ENCODE peak calls at places on chromosomes 2 and 18, in seven cellular contexts. N is stomach, L is transverse colon, H is ovary, W is K562, F is Peyer's patch, M is esophagus squamous epithelium. G is an unnamed sample.

GRCh38 chr2:79723830-79724229 is 211.0 kb downstream of the CTNNA2 start:
- DNase-seq in M (no peak), L (no peak), H (no peak), W (no peak), N (no peak), F (no peak), G (no peak)

GRCh38 chr2:216922170-216922780 is 62.4 kb upstream of the TNP1 start:
- DNase-seq in L (no peak), N (no peak), W (no peak), M (no peak), F (no peak), H (no peak), G (no peak)

GRCh38 chr2:77270433-77270832 is 251.7 kb downstream of the LRRTM4 start:
- DNase-seq in M (no peak), F (no peak), L (no peak), N (no peak), H (no peak), W (no peak), G (no peak)

GRCh38 chr2:23055251-23055650 is 329.7 kb upstream of the KLHL29 start:
- DNase-seq in F (no peak), L (no peak), N (no peak), H (no peak), M (no peak), W (no peak), G (no peak)

GRCh38 chr2:153912798-153913396 is 41.2 kb downstream of the GALNT13 start:
- DNase-seq in H (no peak), N (no peak), M (no peak), L (no peak), F (no peak), W (no peak), G (no peak)

GRCh38 chr2:96917008-96917575 is 47.2 kb upstream of the SEMA4C start:
- DNase-seq in F (no peak), L (peak), W (no peak), H (no peak), M (no peak), N (peak), G (no peak)

GRCh38 chr2:38692636-38693318 is 26.9 kb downstream of the GALM start:
- DNase-seq in W (peak), M (no peak), L (peak), F (no peak), H (no peak), N (peak), G (no peak)

GRCh38 chr2:3108710-3109702 is 268.6 kb downstream of the EIPR1 start:
- DNase-seq in F (peak), W (peak), L (no peak), H (no peak), M (no peak), N (no peak), G (no peak)

GRCh38 chr18:5895886-5896740 is 791 bp upstream of the TMEM200C start:
- DNase-seq in N (no peak), W (no peak), H (peak), F (peak), M (no peak), L (no peak), G (no peak)

GRCh38 chr18:12934454-12935071 is 13.2 kb upstream of the SEH1L start:
- DNase-seq in M (no peak), F (peak), N (peak), H (peak), W (peak), L (peak), G (peak)

GRCh38 chr18:67553471-67553870 is 37.0 kb upstream of the DSEL start:
- DNase-seq in N (no peak), F (no peak), L (no peak), M (no peak), W (no peak), H (no peak), G (no peak)

GRCh38 chr2:151619337-151619989 is 114.8 kb downstream of the NEB start:
- DNase-seq in N (no peak), H (no peak), W (no peak), L (no peak), F (no peak), M (no peak), G (no peak)

GRCh38 chr2:2291500-2292260 is 39.4 kb downstream of the MYT1L start:
- DNase-seq in L (no peak), W (no peak), H (no peak), M (no peak), N (no peak), F (no peak), G (no peak)

GRCh38 chr2:62691186-62691585 is 14.3 kb upstream of the EHBP1 start:
- DNase-seq in F (no peak), L (no peak), W (no peak), N (no peak), M (no peak), H (no peak), G (no peak)

GRCh38 chr2:135585586-135585985 is 54.3 kb downstream of the R3HDM1 start:
- DNase-seq in W (no peak), H (no peak), M (no peak), N (no peak), L (no peak), F (no peak), G (no peak)

GRCh38 chr2:10020001-10020400 is 23.3 kb upstream of the KLF11 start:
- DNase-seq in N (no peak), H (no peak), M (no peak), F (no peak), L (no peak), W (no peak), G (no peak)

GRCh38 chr2:128421286-128421685 is 102.6 kb upstream of the HS6ST1 start:
- DNase-seq in W (no peak), L (no peak), F (peak), N (no peak), M (no peak), H (no peak), G (no peak)

GRCh38 chr2:234793211-234793610 is 158.6 kb upstream of the SH3BP4 start:
- DNase-seq in N (no peak), H (no peak), L (no peak), F (no peak), W (no peak), M (no peak), G (no peak)

GRCh38 chr2:178473931-178474330 is 4.5 kb downstream of the FKBP7 start:
- DNase-seq in W (no peak), H (no peak), L (no peak), N (no peak), M (no peak), F (no peak), G (no peak)

GRCh38 chr2:10947005-10947440 is 35.3 kb downstream of the KCNF1 start:
- DNase-seq in F (no peak), W (no peak), H (no peak), L (no peak), N (no peak), M (no peak), G (no peak)

GRCh38 chr18:65936678-65937077 is 185.9 kb downstream of the CDH7 start:
- DNase-seq in W (no peak), M (no peak), N (no peak), H (no peak), F (no peak), L (no peak), G (no peak)

GRCh38 chr2:223414646-223415045 is 187.5 kb downstream of the SCG2 start:
- DNase-seq in L (no peak), M (no peak), H (peak), F (no peak), W (no peak), N (no peak), G (no peak)

GRCh38 chr2:191811807-191812602 is 34.9 kb downstream of the CAVIN2 start:
- DNase-seq in F (peak), W (peak), H (peak), N (peak), L (peak), M (no peak), G (no peak)

GRCh38 chr2:37676274-37676673 is 4.8 kb upstream of the CDC42EP3 start:
- DNase-seq in N (no peak), F (no peak), W (no peak), H (no peak), M (no peak), L (no peak), G (no peak)

GRCh38 chr18:9474103-9474982 is 970 bp upstream of the RALBP1 start:
- DNase-seq in N (no peak), L (peak), M (no peak), W (no peak), F (peak), H (peak), G (no peak)

GRCh38 chr18:23845988-23846630 is 156.9 kb downstream of the LAMA3 start:
- DNase-seq in N (no peak), L (no peak), F (no peak), H (no peak), M (no peak), W (no peak), G (no peak)

GRCh38 chr2:205296959-205297358 is 385.3 kb upstream of the NRP2 start:
- DNase-seq in L (no peak), H (no peak), F (no peak), W (no peak), M (no peak), N (no peak), G (no peak)

GRCh38 chr2:75055820-75056675 is 97.6 kb downstream of the POLE4 start:
- DNase-seq in L (no peak), F (no peak), W (no peak), N (no peak), H (no peak), M (no peak), G (no peak)

GRCh38 chr18:23718243-23718720 is 29.0 kb downstream of the LAMA3 start:
- DNase-seq in L (no peak), N (no peak), W (no peak), H (no peak), M (no peak), F (no peak), G (no peak)

GRCh38 chr2:183837157-183837556 is 712.9 kb downstream of the NUP35 start:
- DNase-seq in M (no peak), F (no peak), H (no peak), L (no peak), N (no peak), W (no peak), G (no peak)

GRCh38 chr2:105403785-105404698 is 5.2 kb upstream of the FHL2 start:
- DNase-seq in N (no peak), F (peak), H (peak), M (no peak), W (peak), L (peak), G (peak)

GRCh38 chr18:49094979-49095632 is 144.3 kb upstream of the SMAD7 start:
- DNase-seq in F (no peak), M (no peak), L (no peak), H (no peak), N (no peak), W (no peak), G (no peak)

GRCh38 chr2:143847257-143847656 is 672.7 kb downstream of the ZEB2 start:
- DNase-seq in M (no peak), L (no peak), W (no peak), H (no peak), F (no peak), N (no peak), G (no peak)

GRCh38 chr2:41933035-41933429 is 114.8 kb upstream of the PKDCC start:
- DNase-seq in W (no peak), H (no peak), N (no peak), L (no peak), M (no peak), F (no peak), G (no peak)

GRCh38 chr2:71884303-71885042 is 263.2 kb downstream of the CYP26B1 start:
- DNase-seq in W (no peak), M (no peak), L (no peak), N (no peak), H (no peak), F (no peak), G (no peak)

GRCh38 chr2:215460682-215461081 is 24.8 kb upstream of the FN1 start:
- DNase-seq in W (no peak), H (no peak), M (no peak), F (no peak), L (no peak), N (no peak), G (no peak)

GRCh38 chr2:216274194-216274593 is 98.1 kb downstream of the MARCHF4 start:
- DNase-seq in F (no peak), N (no peak), L (no peak), H (no peak), W (no peak), M (no peak), G (no peak)

GRCh38 chr18:48045744-48046143 is 115.3 kb upstream of the SMAD2 start:
- DNase-seq in H (no peak), W (no peak), F (peak), L (no peak), N (no peak), M (no peak), G (no peak)

GRCh38 chr18:23377669-23378469 is 75.2 kb upstream of the RIOK3 start:
- DNase-seq in N (no peak), F (no peak), L (no peak), H (no peak), W (no peak), M (no peak), G (no peak)

DNA sequence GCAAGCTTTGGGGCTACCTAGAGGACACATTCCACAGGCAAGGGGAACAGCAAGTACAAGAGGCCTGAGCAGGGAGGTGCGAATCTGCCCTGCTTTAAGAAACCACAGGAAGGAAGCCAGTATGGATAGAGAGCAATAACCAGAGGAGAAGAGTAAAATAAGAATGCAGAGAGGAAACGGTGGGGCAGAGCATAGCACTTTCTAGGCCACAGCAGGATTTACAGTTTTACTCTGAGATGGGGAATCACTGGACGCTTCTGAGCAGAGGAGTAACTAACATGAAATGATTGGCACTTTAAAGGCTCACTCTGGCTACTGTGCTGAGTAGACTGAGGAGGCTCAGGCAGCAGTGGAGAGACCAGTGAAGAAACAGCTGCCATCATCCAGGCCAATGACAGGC is 23.8 kb downstream of the AAK1 start:
- DNase-seq in F (no peak), W (no peak), N (no peak), H (no peak), M (no peak), L (no peak), G (no peak)
- H3K4me3 ChIP-seq in F (no peak), W (no peak), N (no peak), H (no peak), M (no peak), L (no peak), G (no peak)

DNA sequence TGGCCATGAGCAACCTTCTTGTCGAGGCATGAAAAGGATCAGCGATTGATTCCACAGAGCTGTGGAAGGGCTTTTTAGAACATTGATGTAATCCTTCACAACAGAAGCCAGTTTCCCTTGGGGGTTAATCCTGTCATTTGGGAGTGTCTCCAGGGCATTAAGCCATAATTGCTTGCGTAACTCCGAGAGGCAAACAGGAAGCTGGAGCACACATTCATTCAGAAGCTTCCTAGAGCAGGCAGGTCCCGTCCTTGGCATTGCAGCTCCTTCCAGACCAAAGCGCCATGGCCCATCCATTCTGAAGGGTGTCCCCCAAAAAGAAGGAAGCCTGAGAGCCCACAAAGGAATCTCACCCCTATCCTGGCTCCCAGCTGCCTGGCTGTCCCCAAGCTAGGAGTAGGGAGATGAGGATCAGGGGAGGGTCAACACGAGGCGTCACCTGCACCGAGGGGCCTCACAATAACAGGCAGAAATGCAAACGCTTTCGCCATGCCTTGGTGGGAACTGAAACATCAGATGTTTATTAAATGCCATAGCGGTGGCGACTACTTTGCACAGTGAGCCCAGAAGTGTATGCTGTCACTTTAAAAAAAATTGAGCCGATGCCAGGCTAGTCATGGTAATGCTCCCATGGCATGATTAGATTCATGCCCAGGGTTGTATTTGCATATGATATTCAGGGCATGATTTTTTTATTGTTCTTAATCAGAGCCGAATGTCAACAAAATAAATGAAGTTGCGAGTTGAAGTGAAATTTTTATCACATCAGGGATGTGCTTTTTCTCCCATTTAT is 339.4 kb downstream of the BCL11A start:
- DNase-seq in F (peak), L (peak), N (peak), W (no peak), M (no peak), H (no peak), G (no peak)
- TF ChIP-seq POLR2A in F (peak), L (peak), N (no peak), W (no peak), M (peak), H (no peak), G (no peak)

GRCh38 chr18:70273021-70273420 is 15.8 kb upstream of the SOCS6 start:
- DNase-seq in F (no peak), W (no peak), N (no peak), L (no peak), M (no peak), H (no peak), G (no peak)

GRCh38 chr18:70276416-70277145 is 12.3 kb upstream of the SOCS6 start:
- DNase-seq in M (no peak), N (no peak), L (no peak), H (no peak), W (no peak), F (no peak), G (no peak)

DNA sequence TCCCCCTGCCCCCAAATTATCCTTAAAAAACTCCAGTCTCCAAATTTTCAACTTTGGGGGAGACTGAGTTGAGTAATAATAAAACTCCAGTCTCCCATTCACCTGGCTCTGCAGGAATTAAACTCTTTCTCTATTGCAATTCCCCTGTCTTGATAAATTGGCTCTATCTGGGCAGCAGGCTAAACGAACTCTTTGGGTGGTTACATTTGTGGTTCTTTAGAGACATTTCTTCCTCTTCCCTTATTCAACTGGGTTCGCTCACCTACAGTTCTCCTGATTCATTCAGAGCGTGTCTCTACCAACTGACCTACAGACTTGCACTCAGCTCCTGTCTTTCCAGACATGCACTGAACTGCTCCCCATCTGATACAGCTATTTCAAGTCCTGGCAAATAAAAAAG is 17.1 kb upstream of the SOCS6 start:
- DNase-seq in H (no peak), L (no peak), W (no peak), F (no peak), N (no peak), M (no peak), G (no peak)
- H3K4me3 ChIP-seq in H (no peak), L (no peak), W (no peak), F (no peak), N (no peak), M (no peak), G (no peak)

GRCh38 chr2:55009277-55010055 is 40.8 kb downstream of the RTN4 start:
- DNase-seq in W (no peak), H (no peak), F (no peak), M (no peak), L (no peak), N (no peak), G (no peak)

GRCh38 chr2:55011741-55012574 is 38.3 kb downstream of the RTN4 start:
- DNase-seq in M (no peak), L (no peak), W (no peak), F (no peak), N (no peak), H (no peak), G (no peak)

GRCh38 chr2:55012648-55013484 is 37.4 kb downstream of the RTN4 start:
- DNase-seq in L (no peak), W (no peak), H (no peak), N (no peak), M (no peak), F (no peak), G (no peak)

GRCh38 chr2:55010149-55010591 is 40.1 kb downstream of the RTN4 start:
- DNase-seq in M (no peak), W (no peak), F (peak), H (no peak), N (peak), L (peak), G (peak)

DNA sequence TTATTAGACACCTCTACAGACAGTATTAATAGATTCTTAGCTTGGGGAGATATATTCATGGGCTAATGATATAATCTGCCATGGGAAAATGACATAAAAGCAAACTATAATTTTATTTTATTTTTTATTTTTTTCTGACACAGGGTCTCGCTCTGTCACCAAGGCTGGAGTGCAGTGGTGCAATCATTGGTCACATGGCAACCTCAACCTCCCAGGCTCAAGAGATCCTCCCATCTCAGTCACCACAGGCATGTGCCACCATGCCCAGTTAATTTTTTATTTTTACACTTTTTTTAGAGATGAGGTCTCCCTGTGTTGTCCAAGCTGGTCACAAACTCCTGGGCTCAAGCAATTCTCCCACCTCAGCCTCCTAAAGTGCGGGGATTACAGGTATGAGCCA is 39.3 kb downstream of the RTN4 start:
- DNase-seq in L (no peak), H (no peak), W (no peak), M (no peak), F (no peak), N (no peak), G (peak)
- TF ChIP-seq POLR2A in L (no peak), H (no peak), W (no peak), M (no peak), F (no peak), N (no peak), G (no peak)

GRCh38 chr18:59898093-59898492 is 1.7 kb upstream of the PMAIP1 start:
- DNase-seq in W (no peak), M (no peak), N (no peak), H (no peak), F (no peak), L (no peak), G (no peak)
- H3K4me3 ChIP-seq in W (no peak), M (no peak), N (no peak), H (no peak), F (no peak), L (no peak), G (no peak)

DNA sequence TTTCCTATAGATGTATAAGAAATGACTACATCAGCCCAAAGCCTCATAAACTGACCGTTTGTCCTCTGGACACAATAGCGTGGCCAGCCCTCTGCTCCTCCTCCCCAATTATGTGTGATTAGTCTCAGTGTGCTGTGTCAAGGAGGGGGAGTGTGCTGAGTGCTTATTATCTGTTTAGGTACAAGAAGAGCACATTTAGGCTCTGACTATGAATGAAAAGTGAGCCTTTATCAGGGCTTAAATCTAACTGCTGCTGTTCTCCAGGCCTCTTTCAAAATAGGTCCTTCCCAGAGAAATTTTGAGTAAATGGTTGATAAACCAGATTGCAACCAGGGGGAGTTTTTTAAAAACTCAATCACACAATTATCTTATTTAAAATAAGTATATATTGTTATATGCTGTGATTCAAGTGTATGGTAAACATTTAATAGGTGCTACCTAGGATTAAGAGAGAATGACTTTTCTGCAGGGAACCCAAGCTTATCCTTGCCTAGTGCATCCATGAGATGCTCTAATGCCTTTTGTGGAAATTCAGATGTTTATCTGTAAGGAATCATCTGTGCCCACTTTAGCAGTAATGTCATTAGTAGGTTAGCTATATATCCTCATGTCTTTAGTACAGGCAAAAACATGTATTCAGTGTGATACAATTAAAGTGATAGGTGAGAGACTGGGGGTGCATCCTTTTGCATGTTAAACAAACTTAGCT is 168.7 kb upstream of the SIX3 start:
- DNase-seq in L (no peak), W (no peak), F (no peak), M (no peak), H (no peak), N (no peak), G (no peak)
- TF ChIP-seq POLR2A in L (no peak), W (no peak), F (no peak), M (no peak), H (no peak), N (no peak), G (no peak)